ENCODE peak calls at places on chromosomes 16 and 17, in six cellular contexts. Q is AG10803, C is tibial nerve, U is Peyer's patch, J is progenitor cell of endocrine pancreas, F is DND-41. W is an unnamed sample.

GRCh38 chr16:22977294-22977697 is 163.3 kb downstream of the HS3ST2 start:
- DNase-seq in F (no peak), U (no peak), C (no peak), J (no peak), Q (peak; percentile 6), W (no peak)

GRCh38 chr16:18800674-18801196 is 614 bp downstream of the ARL6IP1 start:
- DNase-seq in Q (peak; percentile 30), C (no peak), U (no peak), F (no peak), J (no peak), W (no peak)

GRCh38 chr17:50447870-50448573 is 20.7 kb downstream of the CHAD start:
- DNase-seq in J (no peak), C (no peak), U (peak; percentile 50), F (no peak), Q (no peak), W (no peak)

GRCh38 chr17:40315678-40316570 is 6.9 kb downstream of the RARA start:
- DNase-seq in J (no peak), Q (no peak), F (peak; percentile 55), U (no peak), C (no peak), W (peak; percentile 33)

GRCh38 chr17:40063034-40063765 is 435 bp downstream of the THRA start:
- DNase-seq in J (peak; percentile 55), U (no peak), C (peak; percentile 59), Q (peak; percentile 37), F (peak; percentile 48), W (peak; percentile 38)

GRCh38 chr17:66963521-66964082 is 905 bp upstream of the CACNG4 start:
- DNase-seq in C (no peak), F (no peak), Q (no peak), U (no peak), J (no peak), W (no peak)

GRCh38 chr17:15915996-15916395 is 28.9 kb upstream of the ADORA2B start:
- DNase-seq in J (no peak), Q (no peak), F (no peak), C (no peak), U (peak; percentile 23), W (no peak)

GRCh38 chr17:43468746-43469544 is 14.8 kb upstream of the DHX8 start:
- DNase-seq in U (no peak), F (no peak), Q (peak; percentile 96), C (no peak), J (no peak), W (no peak)

GRCh38 chr16:58099097-58099955 is 29.9 kb downstream of the CFAP20 start:
- DNase-seq in J (no peak), Q (no peak), C (no peak), F (no peak), U (no peak), W (no peak)

GRCh38 chr16:24729967-24730815 is 740 bp downstream of the TNRC6A start:
- DNase-seq in J (no peak), F (peak; percentile 39), U (peak; percentile 70), Q (no peak), C (no peak), W (peak; percentile 61)

GRCh38 chr16:19885456-19886060 is 910 bp upstream of the GPRC5B start:
- DNase-seq in Q (no peak), C (peak; percentile 28), J (no peak), F (no peak), U (peak; percentile 55), W (peak; percentile 15)

GRCh38 chr16:56189990-56190902 is 1.0 kb upstream of the GNAO1 start:
- DNase-seq in F (no peak), Q (no peak), J (no peak), U (no peak), C (no peak), W (no peak)

GRCh38 chr17:42182927-42183734 is 2.1 kb downstream of the HCRT start:
- DNase-seq in U (no peak), F (no peak), J (no peak), Q (peak; percentile 6), C (no peak), W (no peak)

GRCh38 chr16:88856122-88856827 is 472 bp downstream of the GALNS start:
- DNase-seq in J (no peak), C (no peak), F (no peak), Q (no peak), U (peak; percentile 56), W (peak; percentile 23)

GRCh38 chr16:1338119-1338730 is 4.8 kb downstream of the BAIAP3 start:
- DNase-seq in Q (no peak), J (peak; percentile 62), C (no peak), U (no peak), F (no peak), W (peak; percentile 61)

GRCh38 chr16:79307214-79307613 is 293.3 kb downstream of the MAF start:
- DNase-seq in U (no peak), C (peak; percentile 55), Q (no peak), J (no peak), F (no peak), W (no peak)

GRCh38 chr16:23511731-23512130 is 1.4 kb upstream of the GGA2 start:
- DNase-seq in U (no peak), F (no peak), C (no peak), J (no peak), Q (no peak), W (no peak)

GRCh38 chr16:67563708-67564468 is 1.6 kb downstream of the CTCF start:
- DNase-seq in U (no peak), F (peak; percentile 36), C (peak; percentile 66), Q (peak; percentile 81), J (no peak), W (peak; percentile 46)

GRCh38 chr16:2090819-2091721 is 43.3 kb downstream of the TSC2 start:
- DNase-seq in Q (no peak), J (peak; percentile 87), C (peak; percentile 36), U (peak; percentile 96), F (no peak), W (no peak)

GRCh38 chr16:49181812-49182211 is 99.8 kb downstream of the CBLN1 start:
- DNase-seq in J (no peak), Q (no peak), C (no peak), F (no peak), U (no peak), W (no peak)

GRCh38 chr17:794876-795275 is 12.7 kb downstream of the MRM3 start:
- DNase-seq in J (peak; percentile 43), Q (peak; percentile 79), F (no peak), C (peak; percentile 82), U (peak; percentile 76), W (peak; percentile 59)

GRCh38 chr16:28063047-28063521 is 430 bp downstream of the GSG1L start:
- DNase-seq in J (no peak), U (no peak), F (no peak), C (no peak), Q (peak; percentile 29), W (peak; percentile 14)

GRCh38 chr17:21345236-21345635 is 30.9 kb upstream of the KCNJ12 start:
- DNase-seq in F (no peak), U (peak; percentile 35), J (no peak), C (no peak), Q (no peak), W (no peak)

GRCh38 chr17:63435681-63436522 is 10.2 kb downstream of the CYB561 start:
- DNase-seq in C (no peak), U (peak; percentile 80), F (no peak), Q (no peak), J (no peak), W (no peak)
- TF ChIP-seq CTCF in C (no peak), U (peak; percentile 57), F (no peak), Q (no peak), J (no peak), W (no peak)

DNA sequence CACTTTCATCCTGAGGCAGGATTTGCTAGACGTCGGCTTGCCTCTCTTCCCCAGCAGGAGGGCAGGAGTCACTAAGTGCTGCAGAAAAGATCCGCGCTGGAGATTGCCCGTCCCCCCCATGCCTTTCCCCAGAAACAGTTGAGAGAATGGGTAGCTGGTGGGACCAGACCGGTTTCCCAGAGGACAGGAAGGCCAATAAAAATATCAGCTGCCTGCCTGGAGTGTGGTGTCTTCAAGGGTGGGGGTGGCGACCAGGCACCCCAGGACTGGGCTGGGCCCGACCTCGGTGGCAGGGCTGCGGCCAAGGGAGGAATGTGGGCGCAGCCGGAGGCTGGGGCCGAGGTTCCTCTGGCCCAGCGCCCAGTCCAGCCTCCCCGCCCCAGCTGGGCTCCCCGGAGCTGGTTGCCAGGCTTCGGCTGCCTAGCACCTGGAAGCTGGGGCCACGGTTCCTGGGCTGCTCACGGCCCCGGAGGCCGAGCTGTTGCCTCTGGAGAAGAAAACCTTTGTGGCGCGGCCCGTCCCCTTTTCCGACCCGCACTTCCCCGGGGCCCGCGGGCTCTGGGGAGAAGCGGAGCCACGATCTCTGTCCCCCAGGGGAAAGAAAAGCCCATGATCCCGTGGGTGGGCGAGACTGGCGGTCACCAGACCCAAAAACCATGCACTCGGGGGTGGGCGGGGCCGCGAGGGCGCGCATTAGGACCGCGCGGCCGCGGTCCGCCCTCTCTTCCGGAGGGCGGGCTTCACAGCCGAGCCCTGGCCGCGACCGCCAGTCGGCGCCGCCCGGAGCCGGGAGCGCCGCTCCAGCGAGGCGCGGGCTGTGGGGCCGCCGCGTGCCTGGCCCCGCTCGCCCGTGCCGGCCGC is at the start of gene TRAF4:
- DNase-seq in C (peak; percentile 72), F (peak; percentile 79), U (peak; percentile 93), Q (peak; percentile 92), J (peak; percentile 70), W (peak; percentile 90)
- TF ChIP-seq CTCF in C (peak; percentile 80), F (peak; percentile 35), U (peak; percentile 62), Q (peak; percentile 28), J (no peak), W (no peak)

DNA sequence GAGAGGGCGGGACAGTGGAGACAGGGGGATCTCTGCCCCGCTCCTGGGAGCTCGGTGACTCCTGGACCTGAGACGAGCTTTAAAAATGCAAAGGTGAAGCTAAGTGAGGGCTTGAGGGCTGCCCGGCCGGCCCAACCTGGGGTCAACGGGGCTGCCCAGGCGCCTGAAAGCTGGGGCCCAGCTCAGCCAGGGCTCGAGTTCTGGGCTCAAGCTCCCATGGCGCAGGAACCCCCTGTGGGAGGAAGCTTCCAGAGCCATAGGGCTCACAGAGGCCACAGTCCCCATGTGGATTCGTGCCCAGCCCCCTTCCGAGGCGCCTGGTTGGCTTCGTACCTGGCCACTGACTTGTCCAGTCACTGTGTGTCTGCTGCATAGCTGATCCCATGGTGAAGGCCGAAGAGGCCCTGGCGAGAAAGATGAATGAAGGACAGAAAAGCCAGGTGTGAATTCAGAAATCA is 75.8 kb upstream of the GSE1 start:
- DNase-seq in F (no peak), J (no peak), U (no peak), Q (no peak), C (no peak), W (no peak)
- TF ChIP-seq CTCF in F (no peak), J (no peak), U (no peak), Q (no peak), C (no peak), W (no peak)

GRCh38 chr17:8186446-8186786 is 3.6 kb downstream of the BORCS6 start:
- DNase-seq in U (no peak), F (no peak), Q (no peak), C (no peak), J (no peak), W (no peak)

GRCh38 chr17:8188408-8188839 is 1.6 kb downstream of the BORCS6 start:
- DNase-seq in J (no peak), U (no peak), C (no peak), Q (no peak), F (peak; percentile 26), W (peak; percentile 31)

GRCh38 chr17:8187517-8188407 is 2.2 kb downstream of the BORCS6 start:
- DNase-seq in J (peak; percentile 90), C (peak; percentile 97), Q (peak; percentile 100), F (peak; percentile 94), U (peak; percentile 89), W (peak; percentile 96)

GRCh38 chr17:8185580-8186445 is 4.2 kb downstream of the BORCS6 start:
- DNase-seq in C (peak; percentile 97), Q (peak; percentile 61), U (peak; percentile 95), J (peak; percentile 96), F (peak; percentile 83), W (peak; percentile 92)

GRCh38 chr17:8186787-8187516 is 3.0 kb downstream of the BORCS6 start:
- DNase-seq in Q (peak; percentile 96), F (peak; percentile 96), C (peak; percentile 94), U (peak; percentile 93), J (peak; percentile 91), W (peak; percentile 97)
- TF ChIP-seq CTCF in Q (peak; percentile 52), F (peak; percentile 57), C (no peak), U (peak; percentile 32), J (no peak), W (no peak)

W was measured in activated CD8-positive, alpha-beta T cell treated with anti-CD3 and anti-CD28 coated beads for 36 hours.